ENCODE peak calls at places on chromosome 10, in six cellular contexts. One of them, this sample, is unnamed.

GRCh38 chr10:43102063-43102828 is 25.4 kb downstream of the RET start:
- DNase-seq in activated T-helper 1 cell treated with Interleukin-2 at 50 U/mL for 16 hours: no peak
- DNase-seq in T-helper 9 cell: no peak
- DNase-seq in DMS53: no peak
- DNase-seq in left kidney: no peak
- DNase-seq in colonic mucosa: no peak
- DNase-seq in this sample: no peak

GRCh38 chr10:29635711-29636144 is 957 bp upstream of the SVIL start:
- DNase-seq in activated T-helper 1 cell treated with Interleukin-2 at 50 U/mL for 16 hours: no peak
- DNase-seq in T-helper 9 cell: peak
- DNase-seq in DMS53: peak
- DNase-seq in left kidney: peak
- DNase-seq in colonic mucosa: peak
- DNase-seq in this sample: no peak

GRCh38 chr10:132292287-132292971 is 15.3 kb downstream of the STK32C start:
- DNase-seq in activated T-helper 1 cell treated with Interleukin-2 at 50 U/mL for 16 hours: no peak
- DNase-seq in T-helper 9 cell: no peak
- DNase-seq in DMS53: no peak
- DNase-seq in left kidney: no peak
- DNase-seq in colonic mucosa: no peak
- DNase-seq in this sample: no peak

GRCh38 chr10:391849-392704 is 256.8 kb downstream of the ZMYND11 start:
- DNase-seq in activated T-helper 1 cell treated with Interleukin-2 at 50 U/mL for 16 hours: no peak
- DNase-seq in T-helper 9 cell: no peak
- DNase-seq in DMS53: no peak
- DNase-seq in left kidney: no peak
- DNase-seq in colonic mucosa: no peak
- DNase-seq in this sample: no peak

GRCh38 chr10:11810313-11810766 is 12.8 kb upstream of the PROSER2 start:
- DNase-seq in activated T-helper 1 cell treated with Interleukin-2 at 50 U/mL for 16 hours: no peak
- DNase-seq in T-helper 9 cell: no peak
- DNase-seq in DMS53: no peak
- DNase-seq in left kidney: peak
- DNase-seq in colonic mucosa: no peak
- DNase-seq in this sample: no peak

GRCh38 chr10:100945754-100946153 is 23.6 kb upstream of the SEMA4G start:
- DNase-seq in activated T-helper 1 cell treated with Interleukin-2 at 50 U/mL for 16 hours: no peak
- DNase-seq in T-helper 9 cell: no peak
- DNase-seq in DMS53: no peak
- DNase-seq in left kidney: no peak
- DNase-seq in colonic mucosa: no peak
- DNase-seq in this sample: no peak

GRCh38 chr10:97830064-97830463 is 19.6 kb upstream of the GOLGA7B start:
- DNase-seq in activated T-helper 1 cell treated with Interleukin-2 at 50 U/mL for 16 hours: no peak
- DNase-seq in T-helper 9 cell: no peak
- DNase-seq in DMS53: peak
- DNase-seq in left kidney: no peak
- DNase-seq in colonic mucosa: no peak
- DNase-seq in this sample: no peak

GRCh38 chr10:27390681-27391080 is 113.4 kb upstream of the RAB18 start:
- DNase-seq in activated T-helper 1 cell treated with Interleukin-2 at 50 U/mL for 16 hours: no peak
- DNase-seq in T-helper 9 cell: no peak
- DNase-seq in DMS53: no peak
- DNase-seq in left kidney: no peak
- DNase-seq in colonic mucosa: no peak
- DNase-seq in this sample: no peak

GRCh38 chr10:21496285-21497176 is 29.0 kb downstream of the SKIDA1 start:
- DNase-seq in activated T-helper 1 cell treated with Interleukin-2 at 50 U/mL for 16 hours: peak
- DNase-seq in T-helper 9 cell: peak
- DNase-seq in DMS53: peak
- DNase-seq in left kidney: peak
- DNase-seq in colonic mucosa: peak
- DNase-seq in this sample: peak

GRCh38 chr10:59905735-59906416 is 480 bp downstream of the CCDC6 start:
- DNase-seq in activated T-helper 1 cell treated with Interleukin-2 at 50 U/mL for 16 hours: no peak
- DNase-seq in T-helper 9 cell: no peak
- DNase-seq in DMS53: peak
- DNase-seq in left kidney: peak
- DNase-seq in colonic mucosa: no peak
- DNase-seq in this sample: no peak

GRCh38 chr10:6625428-6625827 is 45.4 kb upstream of the PRKCQ start:
- DNase-seq in activated T-helper 1 cell treated with Interleukin-2 at 50 U/mL for 16 hours: no peak
- DNase-seq in T-helper 9 cell: no peak
- DNase-seq in DMS53: no peak
- DNase-seq in left kidney: no peak
- DNase-seq in colonic mucosa: no peak
- DNase-seq in this sample: no peak

GRCh38 chr10:132446661-132447445 is 49.9 kb downstream of the PWWP2B start:
- DNase-seq in activated T-helper 1 cell treated with Interleukin-2 at 50 U/mL for 16 hours: peak
- DNase-seq in T-helper 9 cell: peak
- DNase-seq in DMS53: peak
- DNase-seq in left kidney: peak
- DNase-seq in colonic mucosa: peak
- DNase-seq in this sample: no peak

GRCh38 chr10:110336111-110336721 is 31.5 kb upstream of the SMNDC1 start:
- DNase-seq in activated T-helper 1 cell treated with Interleukin-2 at 50 U/mL for 16 hours: no peak
- DNase-seq in T-helper 9 cell: no peak
- DNase-seq in DMS53: no peak
- DNase-seq in left kidney: peak
- DNase-seq in colonic mucosa: no peak
- DNase-seq in this sample: no peak

GRCh38 chr10:7316839-7317238 is 94.0 kb downstream of the SFMBT2 start:
- DNase-seq in activated T-helper 1 cell treated with Interleukin-2 at 50 U/mL for 16 hours: no peak
- DNase-seq in T-helper 9 cell: no peak
- DNase-seq in DMS53: no peak
- DNase-seq in left kidney: no peak
- DNase-seq in colonic mucosa: no peak
- DNase-seq in this sample: no peak

GRCh38 chr10:113317476-113317875 is 235.4 kb upstream of the HABP2 start:
- DNase-seq in activated T-helper 1 cell treated with Interleukin-2 at 50 U/mL for 16 hours: no peak
- DNase-seq in T-helper 9 cell: no peak
- DNase-seq in DMS53: no peak
- DNase-seq in left kidney: no peak
- DNase-seq in colonic mucosa: no peak
- DNase-seq in this sample: no peak

GRCh38 chr10:97520978-97521761 is 22.4 kb downstream of the UBTD1 start:
- DNase-seq in activated T-helper 1 cell treated with Interleukin-2 at 50 U/mL for 16 hours: no peak
- DNase-seq in T-helper 9 cell: no peak
- DNase-seq in DMS53: no peak
- DNase-seq in left kidney: peak
- DNase-seq in colonic mucosa: no peak
- DNase-seq in this sample: no peak

GRCh38 chr10:129893690-129894089 is 70.4 kb downstream of the EBF3 start:
- DNase-seq in activated T-helper 1 cell treated with Interleukin-2 at 50 U/mL for 16 hours: no peak
- DNase-seq in T-helper 9 cell: no peak
- DNase-seq in DMS53: no peak
- DNase-seq in left kidney: no peak
- DNase-seq in colonic mucosa: no peak
- DNase-seq in this sample: no peak

GRCh38 chr10:119190353-119190752 is 11.7 kb upstream of the PRDX3 start:
- DNase-seq in activated T-helper 1 cell treated with Interleukin-2 at 50 U/mL for 16 hours: no peak
- DNase-seq in T-helper 9 cell: no peak
- DNase-seq in DMS53: no peak
- DNase-seq in left kidney: no peak
- DNase-seq in colonic mucosa: no peak
- DNase-seq in this sample: no peak

GRCh38 chr10:3778708-3779108 is 6.3 kb downstream of the KLF6 start:
- DNase-seq in activated T-helper 1 cell treated with Interleukin-2 at 50 U/mL for 16 hours: no peak
- DNase-seq in T-helper 9 cell: no peak
- DNase-seq in DMS53: no peak
- DNase-seq in left kidney: no peak
- DNase-seq in colonic mucosa: peak
- DNase-seq in this sample: no peak

GRCh38 chr10:119726291-119727261 is 726 bp downstream of the INPP5F start:
- DNase-seq in activated T-helper 1 cell treated with Interleukin-2 at 50 U/mL for 16 hours: no peak
- DNase-seq in T-helper 9 cell: peak
- DNase-seq in DMS53: peak
- DNase-seq in left kidney: no peak
- DNase-seq in colonic mucosa: peak
- DNase-seq in this sample: no peak

GRCh38 chr10:71877818-71878217 is 26.8 kb upstream of the PSAP start:
- DNase-seq in activated T-helper 1 cell treated with Interleukin-2 at 50 U/mL for 16 hours: no peak
- DNase-seq in T-helper 9 cell: no peak
- DNase-seq in DMS53: no peak
- DNase-seq in left kidney: no peak
- DNase-seq in colonic mucosa: no peak
- DNase-seq in this sample: no peak

GRCh38 chr10:61609609-61610166 is 53.0 kb upstream of the CABCOCO1 start:
- DNase-seq in activated T-helper 1 cell treated with Interleukin-2 at 50 U/mL for 16 hours: no peak
- DNase-seq in T-helper 9 cell: no peak
- DNase-seq in DMS53: no peak
- DNase-seq in left kidney: no peak
- DNase-seq in colonic mucosa: no peak
- DNase-seq in this sample: no peak

GRCh38 chr10:29240991-29241660 is 47.7 kb upstream of the LYZL1 start:
- DNase-seq in activated T-helper 1 cell treated with Interleukin-2 at 50 U/mL for 16 hours: no peak
- DNase-seq in T-helper 9 cell: no peak
- DNase-seq in DMS53: no peak
- DNase-seq in left kidney: no peak
- DNase-seq in colonic mucosa: no peak
- DNase-seq in this sample: no peak

GRCh38 chr10:46268076-46268881 is 18.5 kb upstream of the ANTXRL start:
- DNase-seq in activated T-helper 1 cell treated with Interleukin-2 at 50 U/mL for 16 hours: peak
- DNase-seq in T-helper 9 cell: peak
- DNase-seq in DMS53: no peak
- DNase-seq in left kidney: no peak
- DNase-seq in colonic mucosa: peak
- DNase-seq in this sample: no peak

GRCh38 chr10:102150970-102151773 is 1.0 kb upstream of the NOLC1 start:
- DNase-seq in activated T-helper 1 cell treated with Interleukin-2 at 50 U/mL for 16 hours: no peak
- DNase-seq in T-helper 9 cell: no peak
- DNase-seq in DMS53: no peak
- DNase-seq in left kidney: no peak
- DNase-seq in colonic mucosa: no peak
- DNase-seq in this sample: no peak

GRCh38 chr10:101141622-101142532 is 10.8 kb downstream of the TLX1 start:
- DNase-seq in activated T-helper 1 cell treated with Interleukin-2 at 50 U/mL for 16 hours: peak
- DNase-seq in T-helper 9 cell: peak
- DNase-seq in DMS53: peak
- DNase-seq in left kidney: peak
- DNase-seq in colonic mucosa: peak
- DNase-seq in this sample: peak

GRCh38 chr10:49407552-49408137 is 11.8 kb upstream of the DRGX start:
- DNase-seq in activated T-helper 1 cell treated with Interleukin-2 at 50 U/mL for 16 hours: peak
- DNase-seq in T-helper 9 cell: peak
- DNase-seq in DMS53: peak
- DNase-seq in left kidney: peak
- DNase-seq in colonic mucosa: peak
- DNase-seq in this sample: peak

GRCh38 chr10:21260060-21260792 is 265.3 kb downstream of the SKIDA1 start:
- DNase-seq in activated T-helper 1 cell treated with Interleukin-2 at 50 U/mL for 16 hours: no peak
- DNase-seq in T-helper 9 cell: no peak
- DNase-seq in DMS53: no peak
- DNase-seq in left kidney: no peak
- DNase-seq in colonic mucosa: no peak
- DNase-seq in this sample: no peak

GRCh38 chr10:10149899-10150298 is 867.8 kb upstream of the CELF2 start:
- DNase-seq in activated T-helper 1 cell treated with Interleukin-2 at 50 U/mL for 16 hours: no peak
- DNase-seq in T-helper 9 cell: no peak
- DNase-seq in DMS53: no peak
- DNase-seq in left kidney: no peak
- DNase-seq in colonic mucosa: no peak
- DNase-seq in this sample: no peak

GRCh38 chr10:98169379-98169778 is 34.9 kb downstream of the R3HCC1L start:
- DNase-seq in activated T-helper 1 cell treated with Interleukin-2 at 50 U/mL for 16 hours: no peak
- DNase-seq in T-helper 9 cell: no peak
- DNase-seq in DMS53: no peak
- DNase-seq in left kidney: no peak
- DNase-seq in colonic mucosa: no peak
- DNase-seq in this sample: no peak

GRCh38 chr10:45422207-45422606 is 48.2 kb downstream of the ALOX5 start:
- DNase-seq in activated T-helper 1 cell treated with Interleukin-2 at 50 U/mL for 16 hours: no peak
- DNase-seq in T-helper 9 cell: no peak
- DNase-seq in DMS53: no peak
- DNase-seq in left kidney: no peak
- DNase-seq in colonic mucosa: no peak
- DNase-seq in this sample: no peak

GRCh38 chr10:15801641-15802040 is 58.7 kb downstream of the MINDY3 start:
- DNase-seq in activated T-helper 1 cell treated with Interleukin-2 at 50 U/mL for 16 hours: no peak
- DNase-seq in T-helper 9 cell: no peak
- DNase-seq in DMS53: no peak
- DNase-seq in left kidney: no peak
- DNase-seq in colonic mucosa: no peak
- DNase-seq in this sample: no peak

GRCh38 chr10:125340871-125341270 is 180.5 kb upstream of the CTBP2 start:
- DNase-seq in activated T-helper 1 cell treated with Interleukin-2 at 50 U/mL for 16 hours: no peak
- DNase-seq in T-helper 9 cell: no peak
- DNase-seq in DMS53: no peak
- DNase-seq in left kidney: no peak
- DNase-seq in colonic mucosa: no peak
- DNase-seq in this sample: no peak